ENCODE peak calls at places on chromosomes 13 and 19, in seven cellular contexts. K is HCT116, R is HEK293T, P is GM12878, V is HepG2, A is H1, W is K562. H is an unnamed sample.

GRCh38 chr13:31631716-31632115 is 107.6 kb upstream of the RXFP2 start:
- DNase-seq in R (no peak), P (no peak), W (no peak), V (no peak), A (no peak), K (no peak), H (no peak)

GRCh38 chr19:10201176-10201575 is 6.4 kb upstream of the DNMT1 start:
- DNase-seq in W (no peak), R (no peak), V (no peak), K (no peak), P (no peak), A (no peak), H (no peak)

GRCh38 chr13:111049791-111050538 is 65.1 kb upstream of the ARHGEF7 start:
- DNase-seq in V (no peak), R (no peak), A (no peak), K (no peak), W (peak), P (no peak), H (peak)

GRCh38 chr19:2195914-2196313 is 32.2 kb downstream of the DOT1L start:
- DNase-seq in W (no peak), V (no peak), A (no peak), K (no peak), P (no peak), R (no peak), H (no peak)

GRCh38 chr19:40612831-40613668 is 11.9 kb downstream of the LTBP4 start:
- DNase-seq in A (no peak), V (no peak), K (no peak), P (no peak), W (peak), R (peak), H (peak)

GRCh38 chr13:112978561-112979405 is 9.8 kb downstream of the MCF2L start:
- DNase-seq in R (no peak), W (no peak), A (no peak), K (no peak), V (no peak), P (no peak), H (no peak)

GRCh38 chr13:73849292-73849691 is 284.9 kb downstream of the KLF12 start:
- DNase-seq in V (peak), K (peak), R (peak), P (no peak), A (peak), W (no peak), H (peak)

GRCh38 chr13:24226762-24227161 is 66.2 kb downstream of the SPATA13 start:
- DNase-seq in R (no peak), V (no peak), K (no peak), W (no peak), P (no peak), A (no peak), H (no peak)

GRCh38 chr13:24005711-24006281 is 108.5 kb upstream of the C1QTNF9B start:
- DNase-seq in A (no peak), K (no peak), R (no peak), W (no peak), P (peak), V (no peak), H (no peak)

GRCh38 chr19:41879670-41880328 is 2.7 kb downstream of the CD79A start:
- DNase-seq in K (no peak), W (no peak), V (no peak), A (no peak), R (no peak), P (no peak), H (no peak)

GRCh38 chr13:109274188-109274821 is 512.1 kb downstream of the IRS2 start:
- DNase-seq in K (no peak), W (no peak), R (no peak), A (peak), V (no peak), P (no peak), H (peak)

GRCh38 chr19:15463865-15464371 is 426 bp downstream of the RASAL3 start:
- DNase-seq in V (no peak), K (no peak), W (no peak), P (no peak), A (no peak), R (no peak), H (peak)

GRCh38 chr13:113005076-113005865 is 36.3 kb downstream of the MCF2L start:
- DNase-seq in W (no peak), R (no peak), K (no peak), A (no peak), V (no peak), P (no peak), H (no peak)

GRCh38 chr19:1245884-1246816 is 2.2 kb upstream of the MIDN start:
- DNase-seq in W (no peak), V (peak), R (no peak), P (no peak), K (no peak), A (no peak), H (peak)

GRCh38 chr13:27229642-27230041 is 21.7 kb upstream of the RPL21 start:
- DNase-seq in K (no peak), P (no peak), A (no peak), V (no peak), W (no peak), R (no peak), H (no peak)

GRCh38 chr19:39037194-39037593 is 4.8 kb upstream of the FBXO27 start:
- DNase-seq in A (no peak), R (no peak), V (no peak), K (no peak), W (no peak), P (no peak), H (no peak)

GRCh38 chr13:96650301-96650886 is 343.9 kb downstream of the OXGR1 start:
- DNase-seq in A (no peak), P (peak), V (no peak), W (no peak), K (peak), R (no peak), H (no peak)
- TF ChIP-seq SP1 in A (no peak), P (no peak), V (no peak), W (no peak), K (no peak), R (no peak), H (no peak)

GRCh38 chr19:33177417-33177976 is 16.6 kb upstream of the LRP3 start:
- DNase-seq in K (no peak), R (peak), V (peak), A (no peak), P (no peak), W (no peak), H (peak)

GRCh38 chr19:33174186-33174585 is 19.9 kb upstream of the LRP3 start:
- DNase-seq in V (no peak), W (no peak), K (no peak), P (no peak), R (no peak), A (no peak), H (no peak)

GRCh38 chr19:33176670-33177416 is 17.3 kb upstream of the LRP3 start:
- DNase-seq in K (peak), R (peak), A (peak), V (peak), W (peak), P (peak), H (peak)

GRCh38 chr19:33175886-33176669 is 18.1 kb upstream of the LRP3 start:
- DNase-seq in K (no peak), W (no peak), V (peak), A (no peak), R (no peak), P (no peak), H (no peak)

DNA sequence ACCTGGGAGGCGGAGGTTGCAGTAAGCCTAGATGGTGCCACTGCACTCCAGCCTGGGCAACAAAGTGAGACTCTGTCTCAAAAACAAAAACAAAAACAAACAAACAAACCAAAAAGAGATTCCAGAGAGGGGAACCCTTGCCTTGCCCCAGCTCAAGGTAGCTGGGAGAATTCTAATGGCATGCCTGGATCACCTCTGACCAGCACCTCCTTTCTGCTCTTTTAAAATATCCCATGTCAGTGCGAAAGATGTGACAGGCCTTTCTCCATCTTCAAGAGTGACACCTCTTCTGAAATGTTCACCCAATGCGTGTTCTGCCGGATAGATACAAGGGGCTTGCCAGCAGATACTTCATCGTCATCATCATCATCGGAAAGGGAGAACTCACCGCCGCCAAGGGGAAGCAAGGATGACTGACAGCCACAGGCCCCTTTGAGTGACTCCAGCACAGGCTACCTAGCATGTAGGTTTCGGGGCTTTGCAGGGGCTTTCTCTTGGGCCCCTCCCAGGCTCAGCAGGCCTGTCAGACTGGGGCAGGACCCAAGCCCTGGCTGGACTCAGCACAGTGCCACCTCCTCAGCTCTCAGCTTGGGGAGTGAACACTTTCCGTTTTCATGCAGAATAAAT is 18.9 kb upstream of the LRP3 start:
- DNase-seq in W (no peak), A (no peak), V (no peak), R (no peak), K (no peak), P (no peak), H (no peak)
- TF ChIP-seq SP1 in W (no peak), A (no peak), V (no peak), R (no peak), K (no peak), P (no peak), H (no peak)

DNA sequence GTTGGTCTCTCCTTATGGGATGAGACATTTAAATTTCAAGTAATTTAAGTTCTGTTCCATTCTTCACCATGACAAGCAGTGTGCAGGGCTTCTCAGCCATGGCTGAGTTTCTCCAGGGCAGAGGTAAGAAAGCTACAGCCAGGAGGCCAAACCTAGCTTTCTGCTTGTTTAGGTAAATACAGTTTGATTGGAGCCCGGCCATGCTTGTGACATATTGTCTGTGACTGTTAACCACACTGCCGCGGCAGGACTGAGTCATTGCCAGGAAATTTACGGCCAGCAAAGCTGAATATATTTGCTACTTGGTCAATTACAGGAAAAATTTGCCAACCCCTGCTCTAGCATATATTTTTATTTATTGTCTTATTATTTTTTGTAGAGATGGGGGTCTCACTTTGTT is 10.7 kb downstream of the NLRP8 start:
- DNase-seq in W (no peak), A (no peak), P (no peak), V (peak), R (no peak), K (no peak), H (no peak)
- TF ChIP-seq SP1 in W (no peak), A (no peak), P (no peak), V (no peak), R (no peak), K (no peak), H (no peak)

GRCh38 chr13:50129923-50130685 is 114.9 kb downstream of the KCNRG start:
- DNase-seq in K (no peak), W (no peak), V (no peak), R (peak), P (no peak), A (no peak), H (peak)

GRCh38 chr13:50127726-50128291 is 112.6 kb downstream of the KCNRG start:
- DNase-seq in P (no peak), K (no peak), A (no peak), W (no peak), V (no peak), R (no peak), H (peak)

GRCh38 chr13:50129065-50129922 is 114.0 kb downstream of the KCNRG start:
- DNase-seq in K (no peak), W (no peak), V (no peak), P (no peak), R (no peak), A (no peak), H (no peak)

GRCh38 chr13:50127017-50127725 is 111.9 kb downstream of the KCNRG start:
- DNase-seq in R (no peak), W (no peak), V (no peak), P (no peak), K (no peak), A (no peak), H (peak)

GRCh38 chr13:50128406-50129048 is 113.3 kb downstream of the KCNRG start:
- DNase-seq in V (no peak), A (no peak), W (no peak), P (no peak), K (no peak), R (no peak), H (peak)
- TF ChIP-seq SP1 in V (no peak), A (no peak), W (no peak), P (no peak), K (no peak), R (no peak), H (no peak)

DNA sequence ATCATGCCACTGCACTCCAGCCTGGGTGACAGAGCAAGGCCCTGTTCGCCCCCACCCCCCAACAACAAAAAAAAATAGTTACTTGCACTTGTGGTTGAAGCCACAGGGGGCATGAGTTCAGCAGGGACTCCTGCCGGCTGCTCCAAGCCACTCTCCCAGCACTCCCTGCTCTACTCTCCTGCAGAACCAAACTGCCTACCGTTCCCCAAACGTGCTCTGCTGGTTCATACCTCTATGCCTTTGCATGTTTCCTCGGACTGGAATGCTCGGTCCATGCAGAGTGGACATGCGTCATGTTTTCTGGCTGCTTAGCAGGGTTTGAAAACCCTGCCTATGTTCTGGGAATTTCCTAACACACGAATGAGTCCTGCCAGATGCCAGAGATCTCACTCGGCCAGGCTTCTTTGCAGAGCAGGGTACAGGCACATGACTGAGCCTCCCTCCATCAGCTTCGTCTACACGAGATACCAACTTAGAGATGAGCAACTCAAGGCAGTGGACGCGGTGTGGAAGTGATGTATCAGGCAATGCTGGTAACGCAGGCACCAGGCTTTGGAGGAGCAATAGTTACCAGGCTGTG is 8.5 kb upstream of the SLC25A15 start:
- DNase-seq in K (peak), V (peak), P (no peak), R (peak), A (no peak), W (peak), H (no peak)
- TF ChIP-seq SP1 in K (no peak), V (no peak), P (no peak), R (no peak), A (no peak), W (no peak), H (no peak)

DNA sequence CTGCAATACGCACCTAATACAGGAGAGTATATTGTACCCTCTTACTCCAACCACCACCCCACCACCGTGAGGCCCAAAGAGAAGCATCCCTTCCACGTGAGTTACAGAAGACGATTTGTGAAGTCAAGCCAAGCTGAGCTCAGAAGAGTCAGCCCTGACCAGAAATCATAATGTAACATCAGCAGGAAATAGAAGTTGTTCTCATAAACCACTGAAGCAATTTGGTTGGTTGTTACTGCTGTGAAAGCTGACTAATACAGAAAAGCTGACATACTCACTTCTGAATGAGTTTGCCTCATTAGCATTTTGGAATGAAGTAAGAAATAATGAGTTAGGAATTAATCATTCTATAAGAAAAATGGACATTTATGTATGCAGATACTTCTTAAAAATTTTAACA is 749.4 kb upstream of the SLC10A2 start:
- DNase-seq in A (no peak), W (no peak), K (no peak), P (no peak), V (no peak), R (no peak), H (no peak)
- TF ChIP-seq SP1 in A (no peak), W (no peak), K (no peak), P (no peak), V (no peak), R (no peak), H (no peak)

DNA sequence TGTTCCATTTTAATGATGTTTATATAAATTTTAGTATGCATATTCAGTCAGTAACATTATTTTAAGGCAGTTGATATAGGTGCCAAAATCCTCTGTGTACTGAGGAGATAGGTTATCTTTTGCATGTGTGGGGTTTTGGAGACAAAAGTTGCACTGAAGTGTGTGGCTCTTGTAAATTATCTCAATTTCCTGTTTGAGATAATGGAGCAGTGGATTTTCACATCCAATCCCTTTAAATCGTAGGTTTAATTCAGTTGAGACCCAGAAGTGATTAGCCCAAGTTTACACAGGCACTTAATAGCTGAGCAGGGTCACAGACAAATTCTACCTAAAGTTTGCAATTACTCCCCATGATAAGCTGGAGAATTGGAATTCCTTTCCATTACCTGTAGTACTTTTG is 106.7 kb downstream of the RGCC start:
- DNase-seq in A (no peak), V (no peak), P (no peak), R (no peak), W (no peak), K (no peak), H (no peak)
- TF ChIP-seq SP1 in A (no peak), V (no peak), P (no peak), R (no peak), W (no peak), K (no peak), H (no peak)

GRCh38 chr19:32416749-32417469 is 11.3 kb downstream of the DPY19L3 start:
- DNase-seq in V (no peak), K (no peak), R (no peak), A (no peak), P (no peak), W (peak), H (no peak)
- TF ChIP-seq SP1 in V (no peak), K (no peak), R (no peak), A (no peak), P (no peak), W (no peak), H (no peak)

H was measured in WTC11.